ENCODE peak calls at places on chromosomes 16 and 17, in four cellular contexts. J is cerebellar cortex, S is NCI-H1105, R is COR-L47. I is an unnamed sample.

GRCh38 chr17:33266116-33266515 is 27.0 kb downstream of the ASIC2 start:
- DNase-seq in J (no peak), R (no peak), S (no peak), I (no peak)

GRCh38 chr17:32960815-32961214 is 30.8 kb upstream of the SPACA3 start:
- DNase-seq in J (no peak), R (no peak), S (no peak), I (no peak)

GRCh38 chr17:17795946-17796786 is 40.6 kb downstream of the SREBF1 start:
- DNase-seq in J (no peak), S (no peak), R (no peak), I (no peak)

GRCh38 chr17:8056232-8056975 is 17.5 kb downstream of the ALOX15B start:
- DNase-seq in R (no peak), J (no peak), S (no peak), I (no peak)

GRCh38 chr16:23469814-23470213 is 16.8 kb upstream of the COG7 start:
- DNase-seq in J (no peak), S (peak), R (no peak), I (no peak)

GRCh38 chr17:17921192-17922082 is 50.8 kb downstream of the TOM1L2 start:
- DNase-seq in J (peak), R (no peak), S (no peak), I (no peak)

GRCh38 chr17:2171725-2172446 is 117.0 kb downstream of the HIC1 start:
- DNase-seq in R (no peak), J (peak), S (no peak), I (peak)

GRCh38 chr17:72244942-72245341 is 124.1 kb downstream of the SOX9 start:
- DNase-seq in R (no peak), S (no peak), J (no peak), I (no peak)

GRCh38 chr16:28873543-28874201 is 4.6 kb upstream of the ATP2A1 start:
- DNase-seq in R (no peak), J (no peak), S (no peak), I (no peak)

GRCh38 chr16:1993731-1994131 is 4.0 kb downstream of the SYNGR3 start:
- DNase-seq in J (no peak), S (no peak), R (no peak), I (no peak)

GRCh38 chr17:80289631-80290030 is 29.0 kb downstream of the RNF213 start:
- DNase-seq in R (no peak), S (no peak), J (no peak), I (no peak)

GRCh38 chr17:73142763-73143395 is 21.9 kb upstream of the SSTR2 start:
- DNase-seq in J (no peak), R (no peak), S (no peak), I (no peak)

GRCh38 chr17:59332890-59333377 is 1.5 kb downstream of the YPEL2 start:
- DNase-seq in J (no peak), S (no peak), R (no peak), I (no peak)

GRCh38 chr17:29661220-29661619 is 38.5 kb upstream of the CORO6 start:
- DNase-seq in R (no peak), J (no peak), S (no peak), I (peak)

GRCh38 chr16:66028505-66029216 is 337.8 kb upstream of the CDH5 start:
- DNase-seq in R (no peak), S (no peak), J (no peak), I (no peak)

GRCh38 chr16:67022531-67023214 is 6.3 kb upstream of the CBFB start:
- DNase-seq in J (no peak), S (no peak), R (peak), I (no peak)

GRCh38 chr16:68283840-68284595 is 19.7 kb downstream of the SLC7A6 start:
- DNase-seq in S (no peak), R (no peak), J (no peak), I (no peak)

I was measured in NCI-H1092 treated with DMSO at 0.1 percent for 48 hours.